ENCODE peak calls at places on chromosome 19, in six cellular contexts. A is cardiac muscle cell; Q is stimulated activated CD4-positive, alpha-beta T cell treated with anti-CD3 and anti-CD28 coated beads, Interleukin-1b, Interleukin-23, amount 100 ng/mL, for 24 hours; S is NT2/D1; F is activated naive CD8-positive, alpha-beta T cell treated with anti-CD3 and anti-CD28 coated beads for 36 hours; Y is caudate nucleus. V is an unnamed sample.

GRCh38 chr19:1214862-1215731 is 9.5 kb downstream of the STK11 start:
- DNase-seq in Y (peak), Q (no peak), A (no peak), F (no peak), S (no peak), V (no peak)

GRCh38 chr19:39398297-39398864 is 7.2 kb downstream of the MED29 start:
- DNase-seq in Y (no peak), A (no peak), S (no peak), Q (no peak), F (peak), V (no peak)

GRCh38 chr19:17209126-17210036 is 5.8 kb upstream of the USE1 start:
- DNase-seq in F (peak), Q (no peak), Y (no peak), S (peak), A (peak), V (no peak)

GRCh38 chr19:18594824-18595373 is 6.3 kb downstream of the REX1BD start:
- DNase-seq in F (no peak), A (no peak), Y (no peak), S (no peak), Q (no peak), V (no peak)

GRCh38 chr19:43725468-43725867 is 9.6 kb downstream of the IRGC start:
- DNase-seq in Q (no peak), A (no peak), Y (no peak), S (no peak), F (no peak), V (no peak)

GRCh38 chr19:42274065-42274682 is 5.1 kb downstream of the CIC start:
- DNase-seq in S (no peak), F (no peak), Q (no peak), Y (no peak), A (no peak), V (no peak)

GRCh38 chr19:16024266-16025107 is 51.8 kb upstream of the TPM4 start:
- DNase-seq in S (no peak), Q (no peak), Y (no peak), A (no peak), F (no peak), V (no peak)

GRCh38 chr19:2288743-2289713 is 7.1 kb upstream of the PEAK3 start:
- DNase-seq in Y (no peak), F (no peak), Q (no peak), S (no peak), A (no peak), V (no peak)

GRCh38 chr19:2578391-2578826 is 102.5 kb downstream of the GADD45B start:
- DNase-seq in F (no peak), Y (no peak), Q (no peak), S (no peak), A (no peak), V (no peak)

GRCh38 chr19:6587998-6588507 is 2.9 kb downstream of the CD70 start:
- DNase-seq in Q (no peak), A (no peak), S (no peak), F (no peak), Y (no peak), V (no peak)

GRCh38 chr19:4800591-4801081 is 9.1 kb downstream of the FEM1A start:
- DNase-seq in A (no peak), Q (no peak), F (no peak), S (no peak), Y (no peak), V (no peak)

GRCh38 chr19:12913871-12914690 is 5.0 kb downstream of the SYCE2 start:
- DNase-seq in A (no peak), Y (no peak), Q (no peak), F (peak), S (no peak), V (no peak)

GRCh38 chr19:32265991-32266390 is 79.4 kb upstream of the ZNF507 start:
- DNase-seq in Y (no peak), A (no peak), S (no peak), F (no peak), Q (no peak), V (no peak)

GRCh38 chr19:40612831-40613668 is 11.9 kb downstream of the LTBP4 start:
- DNase-seq in A (peak), Y (no peak), Q (peak), F (peak), S (no peak), V (peak)

GRCh38 chr19:8426283-8426682 is 13.2 kb downstream of the MARCHF2 start:
- DNase-seq in S (no peak), Q (no peak), F (no peak), Y (no peak), A (no peak), V (no peak)

GRCh38 chr19:43476606-43477005 is 11.2 kb upstream of the LYPD3 start:
- DNase-seq in A (no peak), Q (no peak), S (no peak), F (no peak), Y (no peak), V (no peak)

GRCh38 chr19:48342841-48343540 is 17.6 kb downstream of the EMP3 start:
- DNase-seq in A (no peak), S (no peak), F (no peak), Y (no peak), Q (no peak), V (no peak)

GRCh38 chr19:30718728-30719127 is 346.5 kb downstream of the ZNF536 start:
- DNase-seq in S (no peak), F (no peak), Q (no peak), Y (no peak), A (no peak), V (no peak)

GRCh38 chr19:4206818-4207484 is 22.4 kb upstream of the EBI3 start:
- DNase-seq in S (no peak), Q (no peak), F (no peak), A (no peak), Y (no peak), V (no peak)

GRCh38 chr19:15448778-15449619 is 757 bp downstream of the WIZ start:
- DNase-seq in A (peak), S (no peak), Q (no peak), F (no peak), Y (no peak), V (no peak)

GRCh38 chr19:2507109-2507508 is 31.2 kb downstream of the GADD45B start:
- DNase-seq in Y (no peak), Q (no peak), F (no peak), A (no peak), S (no peak), V (no peak)

GRCh38 chr19:4972509-4973230 is 3.8 kb downstream of the KDM4B start:
- DNase-seq in Y (no peak), S (no peak), F (no peak), A (no peak), Q (no peak), V (no peak)

GRCh38 chr19:53158119-53158656 is 665 bp downstream of the ZNF347 start:
- DNase-seq in Q (no peak), S (peak), Y (no peak), A (peak), F (peak), V (no peak)

GRCh38 chr19:50818859-50819472 is 4.6 kb downstream of the KLK1 start:
- DNase-seq in F (no peak), S (no peak), A (no peak), Y (no peak), Q (no peak), V (no peak)

GRCh38 chr19:48480151-48480475 is 10.9 kb downstream of the CYTH2 start:
- DNase-seq in F (peak), S (no peak), Y (peak), Q (no peak), A (no peak), V (no peak)

GRCh38 chr19:45781282-45782161 is 768 bp downstream of the DMPK start:
- DNase-seq in F (no peak), A (no peak), S (no peak), Q (no peak), Y (no peak), V (no peak)

GRCh38 chr19:33161201-33161600 is 29.3 kb downstream of the WDR88 start:
- DNase-seq in F (no peak), Y (no peak), S (no peak), Q (no peak), A (no peak), V (no peak)

GRCh38 chr19:17873661-17874422 is 2.1 kb downstream of the SLC5A5 start:
- DNase-seq in Y (no peak), A (peak), Q (no peak), F (peak), S (peak), V (no peak)